ENCODE peak calls at places on chromosomes 7 and 10, in four cellular contexts. One of them, this sample, is unnamed.
A peak's percentile ranks its signal among the peaks of the same experiment; 100 is the strongest.

GRCh38 chr10:112950714-112951348 is 784 bp downstream of the TCF7L2 start:
- DNase-seq in transverse colon: peak; percentile 24
- DNase-seq in HepG2: no peak
- DNase-seq in GM12892: no peak
- DNase-seq in this sample: no peak

GRCh38 chr10:117374506-117375359 is 507 bp downstream of the PDZD8 start:
- DNase-seq in HepG2: no peak
- DNase-seq in GM12892: peak; percentile 36
- DNase-seq in transverse colon: peak; percentile 39
- DNase-seq in this sample: peak; percentile 81

GRCh38 chr7:45421096-45421495 is 153.1 kb upstream of the ADCY1 start:
- DNase-seq in transverse colon: no peak
- DNase-seq in GM12892: no peak
- DNase-seq in HepG2: no peak
- DNase-seq in this sample: no peak

GRCh38 chr7:127437772-127438330 is 45.3 kb upstream of the ZNF800 start:
- DNase-seq in GM12892: no peak
- DNase-seq in transverse colon: no peak
- DNase-seq in HepG2: no peak
- DNase-seq in this sample: no peak

GRCh38 chr10:103917326-103918052 is 495 bp downstream of the STN1 start:
- DNase-seq in HepG2: peak; percentile 18
- DNase-seq in transverse colon: peak; percentile 61
- DNase-seq in GM12892: no peak
- DNase-seq in this sample: no peak

GRCh38 chr10:4312046-4312835 is 513.8 kb upstream of the AKR1E2 start:
- DNase-seq in transverse colon: no peak
- DNase-seq in HepG2: no peak
- DNase-seq in GM12892: no peak
- DNase-seq in this sample: no peak

GRCh38 chr7:116548506-116548905 is 23.7 kb downstream of the CAV1 start:
- DNase-seq in HepG2: no peak
- DNase-seq in transverse colon: no peak
- DNase-seq in GM12892: no peak
- DNase-seq in this sample: no peak

GRCh38 chr7:45435846-45436245 is 138.3 kb upstream of the ADCY1 start:
- DNase-seq in GM12892: no peak
- DNase-seq in HepG2: no peak
- DNase-seq in transverse colon: no peak
- DNase-seq in this sample: no peak

GRCh38 chr10:43706166-43706565 is 57.5 kb upstream of the ZNF32 start:
- DNase-seq in HepG2: no peak
- DNase-seq in GM12892: no peak
- DNase-seq in transverse colon: no peak
- DNase-seq in this sample: no peak

GRCh38 chr7:129468087-129468486 is 33.9 kb downstream of the STRIP2 start:
- DNase-seq in transverse colon: no peak
- DNase-seq in GM12892: no peak
- DNase-seq in HepG2: no peak
- DNase-seq in this sample: no peak

GRCh38 chr10:59362991-59363390 is 642 bp upstream of the FAM13C start:
- DNase-seq in transverse colon: peak; percentile 60
- DNase-seq in GM12892: no peak
- DNase-seq in HepG2: no peak
- DNase-seq in this sample: no peak

GRCh38 chr10:26269754-26270153 is 53.2 kb downstream of the GAD2 start:
- DNase-seq in transverse colon: no peak
- DNase-seq in HepG2: peak; percentile 38
- DNase-seq in GM12892: no peak
- DNase-seq in this sample: no peak

GRCh38 chr10:101065479-101066145 is 3.8 kb downstream of the KAZALD1 start:
- DNase-seq in transverse colon: no peak
- DNase-seq in GM12892: no peak
- DNase-seq in HepG2: no peak
- DNase-seq in this sample: peak; percentile 48

GRCh38 chr7:601573-602340 is 82.1 kb upstream of the PDGFA start:
- DNase-seq in HepG2: no peak
- DNase-seq in GM12892: peak; percentile 63
- DNase-seq in transverse colon: peak; percentile 61
- DNase-seq in this sample: no peak

GRCh38 chr10:31822616-31823318 is 105.9 kb downstream of the ARHGAP12 start:
- DNase-seq in GM12892: no peak
- DNase-seq in transverse colon: no peak
- DNase-seq in HepG2: no peak
- DNase-seq in this sample: no peak

GRCh38 chr10:29273478-29273877 is 15.4 kb upstream of the LYZL1 start:
- DNase-seq in transverse colon: no peak
- DNase-seq in HepG2: no peak
- DNase-seq in GM12892: no peak
- DNase-seq in this sample: no peak

GRCh38 chr7:24574365-24574764 is 1.1 kb downstream of the PALS2 start:
- DNase-seq in transverse colon: no peak
- DNase-seq in GM12892: no peak
- DNase-seq in HepG2: no peak
- DNase-seq in this sample: peak; percentile 25

GRCh38 chr7:77923419-77923818 is 124.8 kb downstream of the PHTF2 start:
- DNase-seq in transverse colon: no peak
- DNase-seq in GM12892: no peak
- DNase-seq in HepG2: no peak
- DNase-seq in this sample: no peak

GRCh38 chr7:98021588-98022351 is 31.8 kb upstream of the OCM2 start:
- DNase-seq in transverse colon: peak; percentile 83
- DNase-seq in GM12892: peak; percentile 73
- DNase-seq in HepG2: peak; percentile 49
- DNase-seq in this sample: peak; percentile 63

GRCh38 chr10:7275761-7276440 is 134.9 kb downstream of the SFMBT2 start:
- DNase-seq in HepG2: no peak
- DNase-seq in transverse colon: no peak
- DNase-seq in GM12892: no peak
- DNase-seq in this sample: no peak

GRCh38 chr10:30674796-30675195 is 45.2 kb upstream of the LYZL2 start:
- DNase-seq in HepG2: no peak
- DNase-seq in transverse colon: no peak
- DNase-seq in GM12892: no peak
- DNase-seq in this sample: no peak

GRCh38 chr7:137879357-137880158 is 32.8 kb upstream of the DGKI start:
- DNase-seq in HepG2: no peak
- DNase-seq in GM12892: no peak
- DNase-seq in transverse colon: no peak
- DNase-seq in this sample: no peak

GRCh38 chr10:127040756-127041155 is 135.5 kb downstream of the DOCK1 start:
- DNase-seq in transverse colon: no peak
- DNase-seq in HepG2: no peak
- DNase-seq in GM12892: no peak
- DNase-seq in this sample: no peak

GRCh38 chr10:49498465-49498864 is 40.5 kb downstream of the ERCC6 start:
- DNase-seq in GM12892: no peak
- DNase-seq in transverse colon: no peak
- DNase-seq in HepG2: no peak
- DNase-seq in this sample: no peak

GRCh38 chr10:56633876-56634452 is 272.9 kb upstream of the ZWINT start:
- DNase-seq in GM12892: no peak
- DNase-seq in HepG2: no peak
- DNase-seq in transverse colon: no peak
- DNase-seq in this sample: no peak

GRCh38 chr7:778968-779451 is 51.9 kb upstream of the PRKAR1B start:
- DNase-seq in GM12892: no peak
- DNase-seq in HepG2: no peak
- DNase-seq in transverse colon: no peak
- DNase-seq in this sample: no peak

GRCh38 chr7:92648082-92648481 is 57.9 kb upstream of the FAM133B start:
- DNase-seq in GM12892: no peak
- DNase-seq in HepG2: no peak
- DNase-seq in transverse colon: no peak
- DNase-seq in this sample: no peak

GRCh38 chr10:8283986-8284385 is 229.5 kb downstream of the GATA3 start:
- DNase-seq in transverse colon: no peak
- DNase-seq in GM12892: no peak
- DNase-seq in HepG2: no peak
- DNase-seq in this sample: no peak

GRCh38 chr10:61341008-61341407 is 112.2 kb downstream of the TMEM26 start:
- DNase-seq in transverse colon: no peak
- DNase-seq in HepG2: no peak
- DNase-seq in GM12892: no peak
- DNase-seq in this sample: no peak

GRCh38 chr10:33412261-33413092 is 78.0 kb upstream of the NRP1 start:
- DNase-seq in GM12892: no peak
- DNase-seq in transverse colon: no peak
- DNase-seq in HepG2: no peak
- DNase-seq in this sample: no peak

GRCh38 chr7:23520582-23520981 is 11.2 kb downstream of the TRA2A start:
- DNase-seq in HepG2: no peak
- DNase-seq in transverse colon: no peak
- DNase-seq in GM12892: no peak
- DNase-seq in this sample: peak; percentile 31

GRCh38 chr7:7239346-7239745 is 57.0 kb downstream of the C1GALT1 start:
- DNase-seq in transverse colon: no peak
- DNase-seq in HepG2: no peak
- DNase-seq in GM12892: no peak
- DNase-seq in this sample: no peak

GRCh38 chr10:122021421-122021820 is 32.5 kb downstream of the TACC2 start:
- DNase-seq in HepG2: no peak
- DNase-seq in transverse colon: no peak
- DNase-seq in GM12892: no peak
- DNase-seq in this sample: no peak

GRCh38 chr7:82441916-82442478 is 1.6 kb downstream of the CACNA2D1 start:
- DNase-seq in HepG2: no peak
- DNase-seq in transverse colon: no peak
- DNase-seq in GM12892: no peak
- DNase-seq in this sample: no peak

GRCh38 chr10:128863823-128864405 is 603.1 kb upstream of the MGMT start:
- DNase-seq in HepG2: no peak
- DNase-seq in GM12892: no peak
- DNase-seq in transverse colon: no peak
- DNase-seq in this sample: no peak

GRCh38 chr7:82594665-82595064 is 151.1 kb upstream of the CACNA2D1 start:
- DNase-seq in transverse colon: no peak
- DNase-seq in HepG2: no peak
- DNase-seq in GM12892: no peak
- DNase-seq in this sample: no peak

GRCh38 chr7:117666019-117666418 is 186.2 kb downstream of the CFTR start:
- DNase-seq in transverse colon: no peak
- DNase-seq in GM12892: no peak
- DNase-seq in HepG2: no peak
- DNase-seq in this sample: no peak

GRCh38 chr10:114404171-114405010 is at the start of gene AFAP1L2:
- DNase-seq in transverse colon: peak; percentile 63
- DNase-seq in GM12892: no peak
- DNase-seq in HepG2: no peak
- DNase-seq in this sample: no peak
- TF ChIP-seq POLR2A in transverse colon: peak; percentile 26
- TF ChIP-seq POLR2A in GM12892: no peak
- TF ChIP-seq POLR2A in HepG2: no peak
- TF ChIP-seq POLR2A in this sample: no peak

GRCh38 chr10:95819620-95820329 is 63.8 kb downstream of the ENTPD1 start:
- DNase-seq in GM12892: no peak
- DNase-seq in transverse colon: no peak
- DNase-seq in HepG2: no peak
- DNase-seq in this sample: no peak
- TF ChIP-seq POLR2A in GM12892: no peak
- TF ChIP-seq POLR2A in transverse colon: no peak
- TF ChIP-seq POLR2A in HepG2: no peak
- TF ChIP-seq POLR2A in this sample: no peak

GRCh38 chr10:110918269-110918632 is 729 bp downstream of the BBIP1 start:
- DNase-seq in transverse colon: peak; percentile 97
- DNase-seq in GM12892: no peak
- DNase-seq in HepG2: peak; percentile 87
- DNase-seq in this sample: no peak

GRCh38 chr10:110918633-110919348 is at the start of gene BBIP1:
- DNase-seq in transverse colon: no peak
- DNase-seq in HepG2: peak; percentile 99
- DNase-seq in GM12892: peak; percentile 74
- DNase-seq in this sample: peak; percentile 94

GRCh38 chr10:110916554-110917346 is 2.2 kb downstream of the BBIP1 start:
- DNase-seq in GM12892: no peak
- DNase-seq in transverse colon: no peak
- DNase-seq in HepG2: no peak
- DNase-seq in this sample: peak; percentile 31

GRCh38 chr10:110919349-110919931 is at the start of gene SHOC2:
- DNase-seq in GM12892: peak; percentile 64
- DNase-seq in HepG2: no peak
- DNase-seq in transverse colon: peak; percentile 99
- DNase-seq in this sample: peak; percentile 99

DNA sequence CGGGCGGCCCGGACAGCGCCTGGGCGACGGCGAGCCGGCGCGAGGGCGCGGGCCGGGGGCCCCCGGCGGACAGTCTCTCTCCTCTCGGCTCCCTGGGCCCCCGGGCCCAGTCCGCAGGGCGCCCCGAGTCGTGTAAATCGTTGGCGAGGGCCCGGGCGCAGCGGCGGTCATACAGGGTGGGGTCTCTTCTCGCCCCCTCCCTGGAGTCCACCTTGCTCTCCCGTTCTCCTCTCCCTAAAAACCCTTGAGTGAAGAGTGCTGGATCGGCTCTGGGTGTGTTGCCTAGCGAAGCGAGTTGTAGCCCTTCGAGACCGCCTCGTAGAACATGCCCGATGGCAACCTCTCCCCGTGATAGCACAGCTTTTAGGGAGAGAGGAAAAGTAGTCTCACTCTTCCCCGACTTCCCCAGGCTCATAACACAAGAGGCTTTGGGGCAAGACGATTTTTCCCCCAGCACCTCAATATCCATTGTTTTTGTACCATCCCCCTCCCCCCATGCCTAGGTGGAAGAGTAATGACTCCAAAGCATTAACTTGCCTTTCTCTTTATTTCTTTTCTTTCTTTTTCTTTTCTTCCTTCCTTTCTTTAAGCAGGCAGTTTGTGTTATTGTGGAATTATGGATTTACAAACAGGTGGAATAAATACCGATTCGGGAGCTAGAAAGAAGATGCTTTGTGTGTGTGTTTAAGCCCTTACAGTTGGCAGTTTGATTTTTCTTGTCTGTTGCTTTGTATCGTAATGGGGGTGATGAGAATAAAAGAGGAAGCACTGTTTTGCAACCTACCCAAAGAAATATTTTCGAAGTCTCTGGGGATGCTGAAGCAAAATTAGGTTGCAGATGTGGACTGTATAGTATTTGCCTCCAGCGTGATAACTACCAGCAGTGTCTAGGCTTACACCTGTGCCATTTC is 822 bp downstream of the SHOC2 start:
- DNase-seq in transverse colon: peak; percentile 34
- DNase-seq in HepG2: no peak
- DNase-seq in GM12892: no peak
- DNase-seq in this sample: peak; percentile 65
- TF ChIP-seq POLR2A in transverse colon: no peak
- TF ChIP-seq POLR2A in HepG2: no peak
- TF ChIP-seq POLR2A in GM12892: no peak
- TF ChIP-seq POLR2A in this sample: no peak

GRCh38 chr10:71985542-71986250 is 21.5 kb downstream of the CHST3 start:
- DNase-seq in GM12892: no peak
- DNase-seq in transverse colon: no peak
- DNase-seq in HepG2: no peak
- DNase-seq in this sample: no peak
- TF ChIP-seq POLR2A in GM12892: no peak
- TF ChIP-seq POLR2A in transverse colon: no peak
- TF ChIP-seq POLR2A in HepG2: no peak
- TF ChIP-seq POLR2A in this sample: no peak